ENCODE peak calls at places on chromosomes 13 and 19, in ten cellular contexts. P, F, M, H, Q, L, Y, S, D and O are unnamed samples.
A peak's percentile ranks its signal among the peaks of the same experiment; 100 is the strongest.

GRCh38 chr19:33193864-33194362 is at the start of gene LRP3:
- ATAC-seq in M (peak; percentile 69), F (peak; percentile 60), Y (peak; percentile 78), L (peak; percentile 86), P (peak; percentile 87), Q (peak; percentile 82), D (peak; percentile 43), S (peak; percentile 41), H (peak; percentile 18), O (peak; percentile 33)

GRCh38 chr19:45994456-45994988 is 745 bp upstream of the CCDC61 start:
- ATAC-seq in Q (peak; percentile 5), M (peak; percentile 11), Y (peak; percentile 5), S (peak; percentile 13), L (peak; percentile 32), H (peak; percentile 14), P (peak; percentile 0), D (peak; percentile 1), F (no peak), O (no peak)

GRCh38 chr19:7294571-7295212 is 478 bp upstream of the INSR start:
- ATAC-seq in P (peak; percentile 82), F (peak; percentile 61), M (peak; percentile 87), H (peak; percentile 62), Q (peak; percentile 79), S (peak; percentile 11), D (peak; percentile 88), L (peak; percentile 62), Y (peak; percentile 75), O (peak; percentile 51)

GRCh38 chr19:11160119-11160768 is 4.7 kb upstream of the SPC24 start:
- ATAC-seq in D (no peak), Y (peak; percentile 11), M (no peak), H (no peak), P (peak; percentile 7), L (no peak), S (no peak), Q (no peak), F (peak; percentile 12), O (no peak)

GRCh38 chr19:49057636-49058234 is at the start of gene CGB7:
- ATAC-seq in M (peak; percentile 86), Q (peak; percentile 85), Y (peak; percentile 76), D (peak; percentile 75), S (peak; percentile 71), L (peak; percentile 72), F (peak; percentile 83), P (peak; percentile 85), H (peak; percentile 30), O (peak; percentile 53)

GRCh38 chr19:38049105-38049649 is 142.2 kb downstream of the SIPA1L3 start:
- ATAC-seq in Q (peak; percentile 44), Y (no peak), F (peak; percentile 49), P (peak; percentile 50), S (no peak), H (no peak), M (peak; percentile 68), D (no peak), L (no peak), O (peak; percentile 34)

GRCh38 chr13:45178349-45179142 is 22.3 kb downstream of the KCTD4 start:
- ATAC-seq in Q (no peak), L (peak; percentile 43), Y (no peak), F (peak; percentile 68), D (no peak), H (peak; percentile 75), S (peak; percentile 33), M (no peak), P (peak; percentile 41), O (peak; percentile 28)

GRCh38 chr13:41670873-41671443 is 213.6 kb downstream of the RGCC start:
- ATAC-seq in L (no peak), P (peak; percentile 17), S (no peak), Y (no peak), Q (no peak), M (no peak), D (no peak), F (no peak), H (no peak), O (no peak)

GRCh38 chr19:37160153-37160552 is 12.3 kb downstream of the ZNF585A start:
- ATAC-seq in L (no peak), D (no peak), P (no peak), S (no peak), Y (no peak), F (no peak), Q (no peak), M (no peak), H (no peak), O (no peak)

GRCh38 chr13:35179494-35179893 is 237.4 kb downstream of the NBEA start:
- ATAC-seq in D (peak; percentile 66), Y (no peak), F (no peak), P (peak; percentile 88), H (no peak), Q (peak; percentile 21), S (no peak), L (no peak), M (peak; percentile 61), O (no peak)

GRCh38 chr19:1132625-1133383 is 29.0 kb downstream of the GPX4 start:
- ATAC-seq in F (peak; percentile 3), Q (peak; percentile 14), L (no peak), P (peak; percentile 7), D (peak; percentile 16), M (peak; percentile 8), H (no peak), S (no peak), Y (peak; percentile 2), O (no peak)

GRCh38 chr19:43416951-43417623 is 2.4 kb downstream of the TEX101 start:
- ATAC-seq in L (no peak), D (no peak), Y (no peak), P (no peak), F (no peak), M (no peak), H (no peak), Q (no peak), S (no peak), O (no peak)

GRCh38 chr19:49939721-49940481 is 10.6 kb upstream of the NUP62 start:
- ATAC-seq in Y (no peak), P (no peak), D (peak; percentile 38), L (peak; percentile 49), Q (peak; percentile 2), H (peak; percentile 8), F (no peak), M (no peak), S (no peak), O (peak; percentile 20)

GRCh38 chr19:46081928-46082727 is 41.3 kb upstream of the IGFL4 start:
- ATAC-seq in Q (peak; percentile 74), H (peak; percentile 48), M (peak; percentile 71), F (peak; percentile 84), L (peak; percentile 35), S (peak; percentile 20), Y (peak; percentile 92), D (no peak), P (peak; percentile 47), O (peak; percentile 74)

GRCh38 chr19:9789066-9789465 is 20.5 kb upstream of the ZNF846 start:
- ATAC-seq in H (no peak), D (no peak), P (no peak), F (no peak), L (no peak), Q (no peak), S (no peak), Y (no peak), M (no peak), O (no peak)